ENCODE peak calls at places on chromosomes 13 and 19, in four cellular contexts. N, L, Q and K are unnamed samples.

GRCh38 chr19:39405930-39406655 is 554 bp upstream of the ZFP36 start:
- DNase-seq in N (no peak), L (no peak), Q (no peak), K (no peak)

GRCh38 chr19:1773173-1773572 is 19.9 kb downstream of the ONECUT3 start:
- DNase-seq in N (no peak), L (no peak), Q (no peak), K (no peak)

GRCh38 chr13:42548731-42549554 is 25.0 kb upstream of the TNFSF11 start:
- DNase-seq in N (no peak), L (no peak), Q (no peak), K (no peak)

GRCh38 chr13:100544866-100545683 is 43.5 kb downstream of the GGACT start:
- DNase-seq in N (no peak), L (no peak), Q (no peak), K (no peak)

GRCh38 chr13:113564331-113565023 is 20.1 kb upstream of the TFDP1 start:
- DNase-seq in N (no peak), L (no peak), Q (no peak), K (no peak)

GRCh38 chr13:33285420-33286124 is at the start of gene STARD13:
- DNase-seq in N (peak; percentile 13), L (peak; percentile 92), Q (peak; percentile 74), K (peak; percentile 84)

GRCh38 chr13:112171570-112171965 is 104.6 kb downstream of the SOX1 start:
- DNase-seq in N (no peak), L (no peak), Q (no peak), K (no peak)

GRCh38 chr19:48926909-48927308 is 6.6 kb upstream of the DHDH start:
- DNase-seq in N (peak; percentile 47), L (no peak), Q (no peak), K (peak; percentile 65)

GRCh38 chr13:85236431-85236830 is 562.8 kb downstream of the SLITRK6 start:
- DNase-seq in N (no peak), L (no peak), Q (no peak), K (no peak)

GRCh38 chr13:40352385-40352778 is 314.1 kb downstream of the FOXO1 start:
- DNase-seq in N (no peak), L (no peak), Q (no peak), K (no peak)

GRCh38 chr13:83019986-83020385 is 862.3 kb downstream of the SLITRK1 start:
- DNase-seq in N (no peak), L (no peak), Q (no peak), K (no peak)

DNA sequence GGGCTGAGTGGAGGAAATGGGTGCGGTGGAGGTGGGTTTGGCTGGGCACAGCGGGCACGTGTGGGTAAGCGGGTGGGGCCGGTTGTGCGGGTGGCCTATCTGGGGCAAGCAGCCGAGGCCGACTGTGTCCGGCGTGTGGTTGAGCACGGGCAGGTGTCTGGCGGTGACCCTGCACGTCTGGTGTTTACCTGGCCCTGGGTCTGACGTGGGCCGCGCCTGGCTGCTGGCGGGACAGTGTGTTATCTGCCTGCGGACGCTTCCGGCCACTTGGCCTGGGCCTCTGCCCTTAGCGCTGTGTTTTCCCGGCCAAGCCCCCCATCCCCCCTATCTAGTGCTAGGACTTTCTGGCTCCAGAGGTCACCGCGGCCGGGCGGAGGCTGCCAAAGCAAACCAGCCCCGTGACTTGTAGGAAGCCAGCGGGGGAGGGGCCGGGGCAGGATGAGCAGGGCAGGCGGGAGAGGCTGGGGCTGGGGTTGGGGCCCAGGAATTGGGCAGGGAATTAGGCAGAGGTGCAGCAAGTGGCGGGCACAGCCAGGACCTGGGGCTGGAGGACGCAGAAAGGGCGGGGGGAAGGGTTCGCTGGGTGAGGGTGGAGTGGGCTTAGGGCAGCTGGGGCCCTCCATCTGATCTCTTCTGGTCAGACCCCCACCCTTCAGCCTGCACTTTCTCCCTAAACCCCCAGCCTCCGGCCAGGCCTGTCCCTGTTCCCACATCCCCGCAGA is 534 bp upstream of the HPN start:
- DNase-seq in N (peak; percentile 84), L (peak; percentile 96), Q (no peak), K (no peak)
- TF ChIP-seq MAFK in N (no peak), L (no peak), Q (no peak), K (no peak)

GRCh38 chr19:42116308-42117075 is 15.8 kb downstream of the POU2F2 start:
- DNase-seq in N (peak; percentile 36), L (no peak), Q (no peak), K (no peak)
- TF ChIP-seq KDM1A in N (no peak), L (no peak), Q (peak; percentile 88), K (peak; percentile 24)

DNA sequence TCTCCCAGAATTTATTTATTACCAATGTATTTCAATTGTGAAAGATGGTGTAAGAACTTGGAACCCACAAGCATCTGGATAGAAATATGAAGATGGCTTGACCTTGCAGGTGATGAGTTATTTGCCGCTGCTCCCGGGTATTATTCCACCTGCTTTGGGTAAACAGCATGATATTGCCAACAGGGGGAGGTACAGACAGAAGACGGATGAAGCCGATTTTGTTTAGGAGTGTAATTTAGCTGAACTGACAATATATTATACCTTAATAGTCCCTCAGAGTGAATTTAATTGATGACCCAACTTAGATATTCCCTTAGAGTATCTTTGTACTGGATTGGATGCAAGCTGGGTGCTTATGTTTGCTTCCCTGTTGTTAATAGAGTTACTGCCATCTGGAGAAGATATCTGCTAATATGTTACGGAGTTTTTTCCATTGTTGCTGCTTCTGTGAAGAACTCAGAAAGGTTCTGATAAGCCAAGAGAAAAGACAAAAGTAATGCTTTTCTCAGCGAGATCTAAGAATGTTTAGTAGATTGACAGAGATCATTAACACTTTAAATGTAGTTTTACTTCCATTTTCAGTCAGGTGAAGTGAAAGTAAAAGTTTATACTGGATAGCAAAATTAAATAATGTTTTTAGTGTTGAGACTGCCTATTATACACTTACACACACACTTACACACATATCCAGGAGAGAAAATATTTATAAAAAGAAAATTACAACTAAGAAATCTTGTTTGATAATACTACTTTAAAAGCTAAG is 2220.8 kb upstream of the PCDH20 start:
- DNase-seq in N (no peak), L (no peak), Q (no peak), K (peak; percentile 14)
- TF ChIP-seq MAFK in N (no peak), L (peak; percentile 22), Q (no peak), K (no peak)

GRCh38 chr13:80374453-80374852 is 33.5 kb upstream of the SPRY2 start:
- DNase-seq in N (no peak), L (no peak), Q (no peak), K (no peak)
- TF ChIP-seq KDM1A in N (no peak), L (no peak), Q (no peak), K (no peak)

DNA sequence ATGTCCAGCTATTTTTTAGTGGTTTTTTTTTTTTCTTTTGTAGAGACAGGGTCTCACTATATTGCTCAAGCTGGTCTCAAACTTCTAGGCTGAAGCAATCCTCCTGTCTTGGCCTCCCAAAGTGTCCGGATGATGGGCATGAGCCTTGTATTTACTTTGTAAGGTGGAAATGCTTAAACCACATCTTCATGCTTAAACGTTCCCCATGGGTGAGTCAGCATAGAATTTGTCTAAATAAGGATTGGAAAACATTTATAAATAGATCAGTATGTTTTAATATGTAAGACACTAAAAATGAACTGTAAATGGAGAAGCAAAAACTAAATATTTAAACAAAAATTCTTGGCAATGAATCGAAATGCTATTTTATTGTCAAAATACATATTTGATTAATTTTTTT is 698.0 kb downstream of the PCDH9 start:
- DNase-seq in N (no peak), L (no peak), Q (no peak), K (peak; percentile 26)
- TF ChIP-seq MAFK in N (no peak), L (no peak), Q (no peak), K (no peak)

GRCh38 chr13:21735621-21736401 is 64.9 kb downstream of the FGF9 start:
- DNase-seq in N (no peak), L (no peak), Q (no peak), K (no peak)

GRCh38 chr13:21736926-21737325 is 66.1 kb downstream of the FGF9 start:
- DNase-seq in N (no peak), L (no peak), Q (no peak), K (no peak)

GRCh38 chr13:21733475-21734311 is 62.8 kb downstream of the FGF9 start:
- DNase-seq in N (no peak), L (no peak), Q (peak; percentile 33), K (no peak)

GRCh38 chr13:21738636-21739035 is 67.8 kb downstream of the FGF9 start:
- DNase-seq in N (no peak), L (no peak), Q (no peak), K (no peak)

GRCh38 chr13:21734961-21735360 is 64.1 kb downstream of the FGF9 start:
- DNase-seq in N (no peak), L (no peak), Q (no peak), K (no peak)
- TF ChIP-seq KDM1A in N (no peak), L (no peak), Q (no peak), K (no peak)

GRCh38 chr13:79079351-79079839 is 326.7 kb downstream of the RBM26 start:
- DNase-seq in N (no peak), L (no peak), Q (no peak), K (no peak)
- TF ChIP-seq MAFK in N (no peak), L (no peak), Q (no peak), K (no peak)